ENCODE peak calls at places on chromosome 18, in six cellular contexts. G is body of pancreas, C is cardiac fibroblast, U is NT2/D1, E is A549, M is fibroblast of the aortic adventitia. J is an unnamed sample.

GRCh38 chr18:32267463-32267862 is 77.6 kb downstream of the MEP1B start:
- DNase-seq in M (no peak), U (no peak), C (no peak), E (no peak), G (no peak), J (no peak)

GRCh38 chr18:54192900-54193299 is 31.6 kb downstream of the MBD2 start:
- DNase-seq in C (no peak), U (no peak), G (no peak), E (no peak), M (no peak), J (no peak)

GRCh38 chr18:23487738-23488625 is 15.3 kb upstream of the RMC1 start:
- DNase-seq in U (no peak), G (peak; percentile 17), E (no peak), M (peak; percentile 51), C (peak; percentile 26), J (no peak)

GRCh38 chr18:50989711-50990110 is 21.9 kb downstream of the ELAC1 start:
- DNase-seq in E (no peak), C (no peak), M (no peak), U (no peak), G (no peak), J (no peak)

GRCh38 chr18:73043231-73044000 is 175.6 kb upstream of the NETO1 start:
- DNase-seq in E (no peak), M (no peak), G (no peak), U (no peak), C (no peak), J (peak; percentile 27)

GRCh38 chr18:24544141-24544498 is 83.7 kb downstream of the HRH4 start:
- DNase-seq in C (peak; percentile 35), G (no peak), M (peak; percentile 43), U (peak; percentile 23), E (peak; percentile 11), J (no peak)

GRCh38 chr18:47513614-47514013 is 262.2 kb upstream of the SKOR2 start:
- DNase-seq in C (no peak), M (no peak), G (no peak), U (no peak), E (no peak), J (no peak)

GRCh38 chr18:62976227-62976626 is 260.9 kb downstream of the PHLPP1 start:
- DNase-seq in C (no peak), E (no peak), M (no peak), U (no peak), G (no peak), J (no peak)

GRCh38 chr18:35127201-35127600 is 86.0 kb downstream of the MAPRE2 start:
- DNase-seq in G (no peak), C (peak; percentile 31), M (no peak), E (no peak), U (no peak), J (peak; percentile 48)

GRCh38 chr18:30682667-30683066 is 359.9 kb downstream of the DSC3 start:
- DNase-seq in E (no peak), G (no peak), C (no peak), M (no peak), U (no peak), J (no peak)

GRCh38 chr18:48735070-48735676 is 196.3 kb downstream of the CTIF start:
- DNase-seq in C (no peak), G (no peak), M (no peak), E (no peak), U (peak; percentile 6), J (no peak)

GRCh38 chr18:35277633-35278032 is 12.4 kb downstream of the ZSCAN30 start:
- DNase-seq in M (no peak), E (no peak), G (no peak), C (no peak), U (no peak), J (no peak)

GRCh38 chr18:47756364-47757016 is 174.0 kb downstream of the SMAD2 start:
- DNase-seq in M (peak; percentile 44), E (peak; percentile 31), C (peak; percentile 59), U (peak; percentile 47), G (peak; percentile 72), J (peak; percentile 85)

GRCh38 chr18:61335737-61336555 is 2.7 kb downstream of the CDH20 start:
- DNase-seq in M (peak; percentile 46), E (no peak), U (no peak), G (no peak), C (peak; percentile 36), J (no peak)

GRCh38 chr18:61336766-61337165 is 3.5 kb downstream of the CDH20 start:
- DNase-seq in C (no peak), E (no peak), G (no peak), M (no peak), U (no peak), J (no peak)

GRCh38 chr18:61333746-61334490 is 688 bp downstream of the CDH20 start:
- DNase-seq in M (peak; percentile 24), C (peak; percentile 18), G (no peak), U (peak; percentile 1), E (no peak), J (peak; percentile 69)

GRCh38 chr18:61334491-61334850 is 1.2 kb downstream of the CDH20 start:
- DNase-seq in C (peak; percentile 13), E (no peak), G (no peak), U (no peak), M (peak; percentile 10), J (no peak)

DNA sequence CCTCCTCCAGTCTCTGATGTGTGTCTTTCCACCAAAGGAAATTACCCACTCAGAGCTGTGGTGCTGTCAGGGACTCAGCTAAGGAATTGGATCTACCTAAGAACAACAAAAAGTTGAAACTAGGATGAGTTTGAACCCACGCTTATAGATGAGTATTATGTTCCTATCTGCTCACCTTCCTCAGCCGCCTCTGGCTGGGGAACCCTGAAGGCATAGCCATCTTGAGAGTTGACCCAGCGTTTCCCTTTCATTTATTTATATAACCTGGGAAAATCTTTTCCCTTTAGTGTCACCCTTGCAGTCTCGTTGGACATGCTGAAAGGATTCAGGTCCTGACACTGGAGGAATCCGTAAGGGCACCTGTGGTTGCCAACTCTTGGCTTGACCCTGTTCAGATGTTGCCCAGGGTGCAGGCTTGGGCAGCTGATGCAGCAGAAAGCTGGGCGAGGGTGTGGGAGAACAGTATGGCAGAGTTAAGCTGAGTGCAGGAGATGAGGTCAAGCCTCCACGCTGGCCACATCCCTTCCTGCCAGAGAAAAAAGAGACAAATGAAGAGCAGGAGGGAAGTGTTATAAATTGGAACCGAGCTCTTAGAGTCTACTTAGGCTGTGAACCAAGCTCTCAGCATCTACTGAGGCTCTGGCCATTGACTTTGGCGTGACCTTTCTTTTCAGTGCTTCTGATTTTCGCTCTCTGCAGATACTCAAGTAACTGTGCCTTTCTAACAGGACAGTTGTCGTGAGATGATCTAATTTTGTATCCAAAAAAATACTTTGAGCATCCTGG is 1.9 kb downstream of the CDH20 start:
- DNase-seq in G (no peak), U (no peak), C (peak; percentile 7), M (peak; percentile 11), E (no peak), J (no peak)
- H3K4me3 ChIP-seq in G (no peak overlapping the region), U (peak overlapping the region; percentile 61), C (no peak overlapping the region), M (peak overlapping the region; percentile 19), E (no peak overlapping the region), J (no peak overlapping the region)

GRCh38 chr18:45839415-45840395 is 14.2 kb downstream of the SIGLEC15 start:
- DNase-seq in E (no peak), C (peak; percentile 87), M (peak; percentile 81), U (peak; percentile 15), G (peak; percentile 47), J (peak; percentile 59)

GRCh38 chr18:45835057-45835634 is 9.7 kb downstream of the SIGLEC15 start:
- DNase-seq in M (no peak), C (no peak), E (no peak), U (no peak), G (no peak), J (no peak)

GRCh38 chr18:45836242-45837215 is 11.1 kb downstream of the SIGLEC15 start:
- DNase-seq in G (no peak), C (no peak), M (no peak), U (no peak), E (no peak), J (no peak)

GRCh38 chr18:45838302-45839070 is 13.0 kb downstream of the SIGLEC15 start:
- DNase-seq in M (no peak), G (peak; percentile 30), E (no peak), U (no peak), C (no peak), J (no peak)

DNA sequence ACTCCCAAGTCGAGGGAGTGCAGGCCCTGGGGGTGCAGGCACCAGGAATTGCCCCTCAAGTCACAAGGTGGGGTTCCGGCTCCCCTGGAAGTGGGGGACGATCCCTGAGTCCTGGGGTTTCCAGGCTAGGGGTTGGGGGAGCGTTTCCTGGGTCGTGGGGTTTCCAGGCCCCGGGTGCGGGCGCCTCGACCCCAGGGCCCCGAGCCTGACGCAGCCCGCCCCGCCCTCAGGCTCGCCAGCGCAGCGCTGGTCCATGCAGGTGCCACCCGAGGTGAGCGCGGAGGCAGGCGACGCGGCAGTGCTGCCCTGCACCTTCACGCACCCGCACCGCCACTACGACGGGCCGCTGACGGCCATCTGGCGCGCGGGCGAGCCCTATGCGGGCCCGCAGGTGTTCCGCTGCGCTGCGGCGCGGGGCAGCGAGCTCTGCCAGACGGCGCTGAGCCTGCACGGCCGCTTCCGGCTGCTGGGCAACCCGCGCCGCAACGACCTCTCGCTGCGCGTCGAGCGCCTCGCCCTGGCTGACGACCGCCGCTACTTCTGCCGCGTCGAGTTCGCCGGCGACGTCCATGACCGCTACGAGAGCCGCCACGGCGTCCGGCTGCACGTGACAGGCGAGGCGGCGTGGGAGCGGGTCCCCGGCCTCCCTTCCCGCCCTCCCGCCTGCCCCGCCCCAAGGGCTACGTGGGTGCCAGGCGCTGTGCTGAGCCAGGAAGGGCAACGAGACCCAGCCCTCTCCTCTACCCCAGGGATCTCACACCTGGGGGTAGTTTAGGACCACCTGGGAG is 12.0 kb downstream of the SIGLEC15 start:
- DNase-seq in M (no peak), E (no peak), U (peak; percentile 42), G (peak; percentile 57), C (peak; percentile 62), J (peak; percentile 79)
- H3K4me3 ChIP-seq in M (no peak overlapping the region), E (peak overlapping the region; percentile 27), U (peak overlapping the region; percentile 24), G (no peak overlapping the region), C (peak overlapping the region; percentile 28), J (peak overlapping the region; percentile 7)

DNA sequence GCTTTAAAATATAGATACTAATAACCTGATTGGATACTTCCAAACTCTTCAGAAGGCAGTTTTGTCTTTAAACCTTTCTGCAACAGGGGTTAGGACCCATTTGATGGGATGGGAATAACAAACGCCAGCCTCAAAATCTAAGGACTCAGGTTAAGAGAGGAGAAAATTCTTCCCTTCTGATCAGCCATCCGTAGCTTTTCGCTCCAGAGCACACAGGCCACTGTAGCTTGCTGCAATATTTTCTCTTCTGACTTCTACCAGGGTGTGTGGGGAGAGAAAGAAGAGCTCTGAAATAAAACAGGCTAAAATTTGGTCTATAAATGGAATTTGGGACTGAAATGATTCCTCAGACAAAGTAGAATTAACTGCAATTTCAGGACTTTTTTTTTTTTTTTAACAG is 95.1 kb downstream of the ALPK2 start:
- DNase-seq in E (no peak), M (no peak), C (no peak), G (no peak), U (no peak), J (no peak)
- H3K4me3 ChIP-seq in E (no peak overlapping the region), M (no peak overlapping the region), C (no peak overlapping the region), G (no peak overlapping the region), U (no peak overlapping the region), J (no peak overlapping the region)

GRCh38 chr18:42534313-42534712 is 579.3 kb downstream of the PIK3C3 start:
- DNase-seq in U (no peak), G (no peak), E (no peak), C (no peak), M (no peak), J (no peak)

GRCh38 chr18:42536442-42536841 is 579.0 kb downstream of the RIT2 start:
- DNase-seq in M (no peak), E (no peak), U (no peak), G (no peak), C (no peak), J (no peak)

GRCh38 chr18:42532119-42532518 is 577.1 kb downstream of the PIK3C3 start:
- DNase-seq in G (no peak), U (no peak), E (no peak), M (no peak), C (no peak), J (no peak)

GRCh38 chr18:42533010-42533409 is 578.0 kb downstream of the PIK3C3 start:
- DNase-seq in E (no peak), G (no peak), U (no peak), M (no peak), C (no peak), J (no peak)
- H3K4me3 ChIP-seq in E (no peak overlapping the region), G (no peak overlapping the region), U (no peak overlapping the region), M (no peak overlapping the region), C (no peak overlapping the region), J (no peak overlapping the region)